ENCODE peak calls at places on chromosome 5, in seven cellular contexts. Q is GM23338, N is HCT116, K is GM12878, I is HepG2, H is H1, E is K562. D is an unnamed sample.

GRCh38 chr5:73419414-73420390 is 28.9 kb downstream of the FOXD1 start:
- DNase-seq in Q (peak), N (no peak), K (no peak), I (no peak), H (no peak), E (no peak), D (no peak)

GRCh38 chr5:169350759-169351240 is 49.9 kb upstream of the SLIT3 start:
- DNase-seq in Q (no peak), N (peak), K (no peak), I (no peak), H (peak), E (no peak), D (no peak)

GRCh38 chr5:168286386-168286785 is 5.1 kb upstream of the WWC1 start:
- DNase-seq in Q (peak), N (no peak), K (no peak), I (no peak), H (no peak), E (no peak), D (no peak)

GRCh38 chr5:39716532-39716971 is 291.8 kb upstream of the DAB2 start:
- DNase-seq in Q (peak), N (peak), K (no peak), I (peak), H (peak), E (peak), D (peak)

GRCh38 chr5:54558362-54558761 is 40.8 kb downstream of the SNX18 start:
- DNase-seq in Q (no peak), N (no peak), K (no peak), I (no peak), H (no peak), E (no peak), D (no peak)

GRCh38 chr5:94544031-94544650 is 74.3 kb downstream of the KIAA0825 start:
- DNase-seq in Q (no peak), N (no peak), K (peak), I (no peak), H (no peak), E (no peak), D (no peak)

GRCh38 chr5:177131711-177132503 is 1.7 kb upstream of the NSD1 start:
- DNase-seq in Q (peak), N (no peak), K (no peak), I (no peak), H (no peak), E (no peak), D (no peak)

GRCh38 chr5:178674334-178674733 is 47.5 kb upstream of the CLK4 start:
- DNase-seq in Q (peak), N (no peak), K (no peak), I (no peak), H (no peak), E (no peak), D (no peak)

GRCh38 chr5:83831834-83832233 is 111.2 kb upstream of the HAPLN1 start:
- DNase-seq in Q (no peak), N (no peak), K (no peak), I (no peak), H (no peak), E (no peak), D (no peak)

GRCh38 chr5:72246239-72246580 is 73.8 kb downstream of the MRPS27 start:
- DNase-seq in Q (no peak), N (no peak), K (no peak), I (no peak), H (no peak), E (peak), D (no peak)

GRCh38 chr5:159053216-159053615 is 46.5 kb downstream of the EBF1 start:
- DNase-seq in Q (no peak), N (no peak), K (no peak), I (no peak), H (no peak), E (no peak), D (no peak)

GRCh38 chr5:98308231-98308630 is 465.2 kb upstream of the RGMB start:
- DNase-seq in Q (no peak), N (no peak), K (no peak), I (no peak), H (no peak), E (no peak), D (no peak)

GRCh38 chr5:77398458-77398857 is 93.7 kb downstream of the WDR41 start:
- DNase-seq in Q (no peak), N (no peak), K (no peak), I (no peak), H (no peak), E (no peak), D (no peak)

GRCh38 chr5:151742870-151743294 is 15.5 kb downstream of the ATOX1 start:
- DNase-seq in Q (peak), N (peak), K (no peak), I (peak), H (no peak), E (peak), D (no peak)

GRCh38 chr5:142529626-142530278 is 156.1 kb downstream of the FGF1 start:
- DNase-seq in Q (no peak), N (peak), K (no peak), I (peak), H (no peak), E (no peak), D (no peak)

GRCh38 chr5:68962632-68963484 is 131.0 kb upstream of the SLC30A5 start:
- DNase-seq in Q (peak), N (peak), K (no peak), I (peak), H (peak), E (peak), D (no peak)

GRCh38 chr5:10233505-10233904 is 16.2 kb downstream of the ATPSCKMT start:
- DNase-seq in Q (peak), N (peak), K (no peak), I (peak), H (no peak), E (no peak), D (peak)

GRCh38 chr5:151123897-151124751 is 33.5 kb downstream of the ANXA6 start:
- DNase-seq in Q (no peak), N (no peak), K (peak), I (no peak), H (no peak), E (no peak), D (no peak)

GRCh38 chr5:161420526-161420925 is 126.0 kb downstream of the GABRB2 start:
- DNase-seq in Q (no peak), N (no peak), K (no peak), I (no peak), H (no peak), E (no peak), D (no peak)

GRCh38 chr5:28779161-28779754 is 1740.9 kb upstream of the CDH9 start:
- DNase-seq in Q (peak), N (no peak), K (no peak), I (no peak), H (no peak), E (no peak), D (peak)

GRCh38 chr5:103973669-103974068 is 411.1 kb upstream of the NUDT12 start:
- DNase-seq in Q (peak), N (no peak), K (no peak), I (no peak), H (no peak), E (peak), D (no peak)

GRCh38 chr5:121430538-121430937 is 421.1 kb upstream of the FTMT start:
- DNase-seq in Q (peak), N (no peak), K (no peak), I (no peak), H (no peak), E (no peak), D (no peak)

GRCh38 chr5:1897386-1897785 is 14.7 kb upstream of the IRX4 start:
- DNase-seq in Q (no peak), N (no peak), K (no peak), I (no peak), H (no peak), E (no peak), D (no peak)

GRCh38 chr5:137190031-137190430 is 309.1 kb downstream of the SPOCK1 start:
- DNase-seq in Q (no peak), N (no peak), K (no peak), I (no peak), H (no peak), E (no peak), D (no peak)

GRCh38 chr5:149932445-149933350 is 11.9 kb downstream of the PDE6A start:
- DNase-seq in Q (peak), N (no peak), K (no peak), I (peak), H (no peak), E (no peak), D (no peak)

GRCh38 chr5:14118551-14119320 is 24.4 kb upstream of the TRIO start:
- DNase-seq in Q (peak), N (no peak), K (no peak), I (no peak), H (no peak), E (no peak), D (no peak)

GRCh38 chr5:84859056-84859455 is 474.4 kb upstream of the EDIL3 start:
- DNase-seq in Q (no peak), N (no peak), K (no peak), I (no peak), H (no peak), E (no peak), D (no peak)
- H3K4me3 ChIP-seq in Q (no peak), N (no peak), K (no peak), I (no peak), H (no peak), E (no peak), D (peak)

GRCh38 chr5:125835293-125836172 is 587.7 kb upstream of the GRAMD2B start:
- DNase-seq in Q (peak), N (peak), K (no peak), I (peak), H (peak), E (no peak), D (no peak)

GRCh38 chr5:125829349-125829748 is 593.9 kb upstream of the GRAMD2B start:
- DNase-seq in Q (no peak), N (no peak), K (no peak), I (no peak), H (no peak), E (no peak), D (no peak)

GRCh38 chr5:125834438-125835147 is 588.6 kb upstream of the GRAMD2B start:
- DNase-seq in Q (peak), N (no peak), K (no peak), I (no peak), H (no peak), E (no peak), D (no peak)
- TF ChIP-seq POLR2AphosphoS5 in Q (no peak), N (no peak), K (no peak), I (no peak), H (no peak), E (no peak), D (no peak)

GRCh38 chr5:488241-488640 is 36.0 kb downstream of the SLC9A3 start:
- DNase-seq in Q (no peak), N (no peak), K (no peak), I (no peak), H (no peak), E (no peak), D (no peak)
- TF ChIP-seq EZH2 in Q (no peak), N (no peak), K (no peak), I (no peak), H (no peak), E (no peak), D (no peak)

GRCh38 chr5:112533315-112533867 is 114.3 kb upstream of the EPB41L4A start:
- DNase-seq in Q (peak), N (peak), K (no peak), I (peak), H (no peak), E (no peak), D (no peak)
- H3K4me3 ChIP-seq in Q (no peak), N (no peak), K (no peak), I (no peak), H (no peak), E (no peak), D (no peak)

GRCh38 chr5:12645582-12645981 is 741.3 kb upstream of the CTNND2 start:
- DNase-seq in Q (no peak), N (no peak), K (no peak), I (no peak), H (no peak), E (no peak), D (no peak)

GRCh38 chr5:12647613-12648012 is 743.4 kb upstream of the CTNND2 start:
- DNase-seq in Q (peak), N (no peak), K (no peak), I (no peak), H (no peak), E (no peak), D (no peak)

GRCh38 chr5:12648558-12648957 is 744.3 kb upstream of the CTNND2 start:
- DNase-seq in Q (no peak), N (no peak), K (no peak), I (no peak), H (no peak), E (no peak), D (no peak)
- TF ChIP-seq POLR2AphosphoS5 in Q (peak), N (no peak), K (no peak), I (no peak), H (peak), E (no peak), D (no peak)